ENCODE peak calls at places on chromosomes 7 and 10, in four cellular contexts. G, F, V and S are unnamed samples.

GRCh38 chr7:36712015-36712414 is 12.3 kb downstream of the AOAH start:
- DNase-seq in G (no peak), F (no peak), V (no peak), S (no peak)

GRCh38 chr7:25255603-25256320 is 27.5 kb upstream of the NPVF start:
- DNase-seq in G (no peak), F (no peak), V (no peak), S (no peak)

GRCh38 chr10:3763035-3763456 is 22.0 kb downstream of the KLF6 start:
- DNase-seq in G (no peak), F (no peak), V (peak), S (no peak)

GRCh38 chr10:19041176-19041575 is 7.4 kb upstream of the MALRD1 start:
- DNase-seq in G (no peak), F (no peak), V (no peak), S (no peak)

GRCh38 chr7:57868771-57869483 is 418.9 kb downstream of the ZNF716 start:
- DNase-seq in G (peak), F (no peak), V (peak), S (no peak)

GRCh38 chr10:35911233-35911632 is 269.1 kb upstream of the FZD8 start:
- DNase-seq in G (no peak), F (no peak), V (no peak), S (no peak)

GRCh38 chr7:74083928-74084721 is 521 bp downstream of the LIMK1 start:
- DNase-seq in G (peak), F (no peak), V (peak), S (no peak)

GRCh38 chr7:157386979-157387800 is 50.4 kb downstream of the DNAJB6 start:
- DNase-seq in G (peak), F (peak), V (peak), S (peak)

GRCh38 chr7:32243891-32244290 is 173.7 kb upstream of the PDE1C start:
- DNase-seq in G (no peak), F (no peak), V (no peak), S (no peak)

GRCh38 chr7:14197280-14197679 is 207.8 kb upstream of the ETV1 start:
- DNase-seq in G (no peak), F (no peak), V (no peak), S (no peak)
- TF ChIP-seq TARDBP in G (no peak), F (no peak), V (no peak), S (no peak)

DNA sequence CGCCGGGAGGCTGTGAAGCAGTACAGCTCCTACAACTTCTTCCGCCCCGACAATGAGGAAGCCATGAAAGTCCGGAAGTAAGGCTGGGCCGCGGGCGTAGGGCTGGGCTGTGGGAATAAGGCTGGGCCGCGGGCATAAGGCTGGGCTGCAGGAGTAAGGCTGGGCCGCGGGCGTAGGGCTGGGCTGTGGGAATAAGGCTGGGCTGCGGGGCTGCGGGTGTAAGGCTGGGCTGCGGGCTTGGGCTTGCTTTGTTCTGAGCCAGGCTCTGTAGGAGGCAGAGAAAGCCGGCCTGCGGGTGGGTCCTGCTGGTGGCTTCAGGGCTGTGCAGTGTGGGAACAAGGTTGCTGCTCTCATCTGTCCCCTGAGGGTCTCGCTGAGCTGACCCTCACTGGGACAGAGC is 12.5 kb downstream of the PFKFB3 start:
- DNase-seq in G (no peak), F (no peak), V (no peak), S (no peak)
- TF ChIP-seq TARDBP in G (no peak), F (no peak), V (no peak), S (no peak)

DNA sequence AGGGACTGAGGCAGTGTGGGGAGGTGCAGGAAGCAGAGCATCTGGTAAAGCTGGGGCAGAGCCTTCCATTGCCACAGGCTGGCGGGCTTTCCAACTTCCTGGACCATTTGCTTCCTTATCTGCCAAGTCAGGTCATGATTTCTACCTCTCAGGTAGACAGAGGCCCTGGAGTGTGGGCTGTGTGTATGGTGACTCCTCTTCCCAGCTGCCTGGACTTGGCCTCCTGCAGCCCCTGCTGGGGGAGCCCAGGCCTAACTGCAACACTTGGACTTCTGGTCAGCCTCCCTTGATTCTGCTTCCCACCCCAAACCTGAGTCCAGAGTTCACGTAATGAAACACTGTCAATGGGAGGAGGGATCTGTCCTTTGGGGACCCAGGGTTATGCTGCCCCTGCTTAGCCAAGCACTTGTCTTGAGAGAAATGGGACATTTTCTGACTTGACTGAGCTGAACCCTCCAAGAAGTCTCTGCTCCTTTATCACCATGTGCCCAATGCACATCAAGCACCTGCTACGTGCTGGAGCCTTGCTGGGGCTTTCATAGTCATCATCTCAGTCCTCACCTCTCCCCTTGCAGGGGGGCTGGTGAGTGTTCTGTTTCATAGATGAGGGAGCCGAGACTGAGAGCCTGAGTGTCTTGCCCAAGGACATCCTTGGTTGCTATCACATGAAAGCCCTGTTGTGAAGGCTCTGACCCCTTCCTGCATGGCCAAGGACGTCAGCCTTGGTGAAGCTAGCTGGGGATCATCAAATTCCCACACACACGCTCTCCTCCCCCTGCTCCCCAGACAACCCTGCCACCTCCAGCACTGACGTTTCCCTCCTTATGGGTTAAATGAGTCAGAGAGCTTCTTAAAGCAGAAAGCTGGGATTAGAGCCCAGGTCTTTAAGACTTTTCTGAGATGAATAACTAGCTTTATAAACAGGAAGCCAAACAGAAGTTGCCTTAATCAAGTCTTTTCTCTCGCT is 3.4 kb downstream of the CLEC2L start:
- DNase-seq in G (no peak), F (no peak), V (no peak), S (no peak)
- TF ChIP-seq TARDBP in G (no peak), F (no peak), V (no peak), S (no peak)

GRCh38 chr10:33274096-33274785 is 60.2 kb downstream of the NRP1 start:
- DNase-seq in G (no peak), F (no peak), V (no peak), S (no peak)

GRCh38 chr10:33279276-33279675 is 55.2 kb downstream of the NRP1 start:
- DNase-seq in G (no peak), F (no peak), V (no peak), S (no peak)

GRCh38 chr10:33276282-33276923 is 58.1 kb downstream of the NRP1 start:
- DNase-seq in G (no peak), F (no peak), V (no peak), S (no peak)

GRCh38 chr10:33279791-33280190 is 54.7 kb downstream of the NRP1 start:
- DNase-seq in G (no peak), F (no peak), V (no peak), S (no peak)

GRCh38 chr10:33277135-33277536 is 57.3 kb downstream of the NRP1 start:
- DNase-seq in G (no peak), F (no peak), V (no peak), S (no peak)
- TF ChIP-seq TARDBP in G (no peak), F (no peak), V (no peak), S (no peak)

GRCh38 chr7:29865526-29865925 is 59.2 kb downstream of the WIPF3 start:
- DNase-seq in G (no peak), F (no peak), V (no peak), S (peak)
- TF ChIP-seq TARDBP in G (no peak), F (no peak), V (no peak), S (no peak)